ENCODE peak calls at places on chromosomes 3 and 15, in nine cellular contexts. T is thoracic aorta, Q is neural progenitor cell, J is A549, P is cardiac muscle cell, I is psoas muscle, V is ovary, U is H9, H is A673. G is an unnamed sample.

GRCh38 chr3:30203301-30203700 is 403.1 kb upstream of the TGFBR2 start:
- DNase-seq in T (no peak), Q (no peak), J (no peak), P (no peak), I (no peak), V (no peak), U (no peak), H (no peak), G (no peak)

GRCh38 chr3:9062570-9062969 is 99.3 kb upstream of the RAD18 start:
- DNase-seq in T (no peak), Q (no peak), J (no peak), P (no peak), I (no peak), V (no peak), U (no peak), H (no peak), G (no peak)

GRCh38 chr3:73500321-73500720 is 124.4 kb downstream of the PDZRN3 start:
- DNase-seq in T (no peak), Q (peak; percentile 50), J (no peak), P (no peak), I (no peak), V (no peak), U (no peak), H (no peak), G (no peak)

GRCh38 chr3:2098398-2099027 is at the start of gene CNTN4:
- DNase-seq in T (peak; percentile 23), Q (peak; percentile 97), J (peak; percentile 23), P (peak; percentile 6), I (peak; percentile 59), V (no peak), U (peak; percentile 90), H (peak; percentile 89), G (peak; percentile 88)

GRCh38 chr3:174330303-174330702 is 528.8 kb upstream of the NAALADL2 start:
- DNase-seq in T (no peak), Q (no peak), J (no peak), P (peak; percentile 83), I (no peak), V (no peak), U (no peak), H (peak; percentile 54), G (no peak)

GRCh38 chr3:111737712-111738097 is 121.4 kb upstream of the PHLDB2 start:
- DNase-seq in T (peak; percentile 40), Q (no peak), J (peak; percentile 48), P (peak; percentile 99), I (no peak), V (peak; percentile 71), U (no peak), H (no peak), G (no peak)

GRCh38 chr3:122533931-122534334 is 19.2 kb upstream of the KPNA1 start:
- DNase-seq in T (no peak), Q (no peak), J (peak; percentile 58), P (peak; percentile 55), I (no peak), V (no peak), U (no peak), H (no peak), G (no peak)

GRCh38 chr15:49115062-49115461 is 40.3 kb downstream of the COPS2 start:
- DNase-seq in T (no peak), Q (no peak), J (no peak), P (peak; percentile 44), I (no peak), V (no peak), U (no peak), H (no peak), G (no peak)

GRCh38 chr3:124576565-124577493 is 153.4 kb upstream of the UMPS start:
- DNase-seq in T (no peak), Q (no peak), J (no peak), P (no peak), I (no peak), V (no peak), U (no peak), H (no peak), G (peak; percentile 57)

GRCh38 chr15:96347181-96348111 is 16.9 kb downstream of the NR2F2 start:
- DNase-seq in T (no peak), Q (peak; percentile 86), J (no peak), P (peak; percentile 73), I (peak; percentile 46), V (peak; percentile 72), U (peak; percentile 79), H (peak; percentile 90), G (peak; percentile 82)

GRCh38 chr15:89494006-89494405 is 2.4 kb downstream of the RHCG start:
- DNase-seq in T (no peak), Q (no peak), J (no peak), P (no peak), I (no peak), V (no peak), U (no peak), H (no peak), G (no peak)

GRCh38 chr15:53226559-53226958 is 436.4 kb upstream of the ONECUT1 start:
- DNase-seq in T (no peak), Q (no peak), J (no peak), P (no peak), I (no peak), V (no peak), U (no peak), H (no peak), G (no peak)

GRCh38 chr3:101940521-101940992 is 91.2 kb downstream of the NFKBIZ start:
- DNase-seq in T (no peak), Q (peak; percentile 57), J (peak; percentile 24), P (peak; percentile 98), I (peak; percentile 42), V (peak; percentile 10), U (peak; percentile 38), H (peak; percentile 97), G (peak; percentile 83)

GRCh38 chr3:101938262-101938847 is 89.0 kb downstream of the NFKBIZ start:
- DNase-seq in T (no peak), Q (no peak), J (no peak), P (no peak), I (no peak), V (no peak), U (no peak), H (no peak), G (no peak)

GRCh38 chr3:101936419-101937331 is 87.4 kb downstream of the NFKBIZ start:
- DNase-seq in T (no peak), Q (no peak), J (peak; percentile 27), P (peak; percentile 89), I (no peak), V (no peak), U (no peak), H (peak; percentile 81), G (no peak)

GRCh38 chr3:101941253-101942039 is 92.1 kb downstream of the NFKBIZ start:
- DNase-seq in T (no peak), Q (no peak), J (no peak), P (peak; percentile 87), I (no peak), V (no peak), U (no peak), H (peak; percentile 50), G (no peak)

DNA sequence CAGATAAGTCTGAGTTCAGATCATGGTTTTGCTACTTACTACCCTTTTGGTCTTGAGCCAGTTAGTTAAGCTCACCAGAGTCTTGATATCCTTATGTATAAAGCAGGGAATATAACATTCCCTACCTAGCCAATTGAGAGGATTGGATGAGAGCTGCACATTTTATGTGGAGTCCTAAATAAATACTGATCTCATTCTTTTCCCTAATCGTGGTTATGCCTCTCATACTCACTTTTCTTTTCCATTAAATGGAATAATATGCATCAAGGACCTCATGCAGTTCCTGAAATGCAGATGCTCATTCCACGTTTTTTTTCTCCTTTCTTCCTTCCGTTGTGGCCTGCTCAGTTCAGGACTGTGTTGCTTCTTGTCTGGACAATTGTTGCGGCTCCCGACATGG is 90.1 kb downstream of the NFKBIZ start:
- DNase-seq in T (no peak), Q (no peak), J (no peak), P (no peak), I (no peak), V (no peak), U (no peak), H (no peak), G (no peak)
- H3K4me1 ChIP-seq in T (peaks cover 40% of the 10 kb centered on the region), Q (no peaks in the 10 kb centered on the region), J (peaks cover 20% of the 10 kb centered on the region), P (peaks cover 53% of the 10 kb centered on the region), I (no peaks in the 10 kb centered on the region), V (no peaks in the 10 kb centered on the region), U (no peaks in the 10 kb centered on the region), H (peaks cover 69% of the 10 kb centered on the region), G (peaks cover 2% of the 10 kb centered on the region)

GRCh38 chr15:62474021-62474770 is 309.1 kb upstream of the C2CD4B start:
- DNase-seq in T (no peak), Q (no peak), J (no peak), P (no peak), I (no peak), V (no peak), U (no peak), H (no peak), G (no peak)
- H3K9me3 ChIP-seq in T (no peaks in the 10 kb centered on the region), Q (no peaks in the 10 kb centered on the region), J (no peaks in the 10 kb centered on the region), P (no peaks in the 10 kb centered on the region), I (no peaks in the 10 kb centered on the region), V (no peaks in the 10 kb centered on the region), U (no peaks in the 10 kb centered on the region), H (no peaks in the 10 kb centered on the region), G (no peaks in the 10 kb centered on the region)

DNA sequence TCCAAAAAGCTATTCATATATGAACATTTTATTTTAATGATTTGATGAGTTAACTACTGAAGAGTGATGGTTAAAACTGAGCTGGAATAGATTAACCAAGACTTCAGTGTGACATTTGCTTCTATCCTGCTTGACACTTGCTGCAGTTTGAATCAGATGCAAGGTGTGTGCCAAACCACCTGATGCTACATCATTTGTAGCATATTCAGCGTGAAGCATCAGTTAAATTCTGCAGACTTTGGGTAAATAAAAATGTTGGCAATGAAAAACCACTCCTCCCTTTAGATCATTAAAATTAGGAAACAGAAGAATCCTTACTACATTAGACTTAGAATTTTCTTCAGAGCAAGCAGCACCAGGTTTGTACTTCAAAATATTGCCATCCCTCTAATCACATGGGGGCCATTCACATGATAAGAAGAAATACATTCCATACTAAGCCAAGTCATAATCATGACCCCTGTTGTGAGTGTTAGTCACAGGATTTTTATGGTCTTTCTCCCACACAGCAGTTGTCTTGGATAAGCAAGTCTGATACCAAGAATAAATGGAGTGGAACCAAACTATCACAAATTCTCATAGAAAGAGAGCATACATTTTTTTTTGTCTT is 160.7 kb upstream of the TNIK start:
- DNase-seq in T (no peak), Q (no peak), J (no peak), P (peak; percentile 38), I (no peak), V (no peak), U (no peak), H (peak; percentile 93), G (no peak)
- H3K27ac ChIP-seq in T (no peak overlapping the region), Q (no peak overlapping the region), J (no peak overlapping the region), P (no peak overlapping the region), I (no peak overlapping the region), V (no peak overlapping the region), U (no peak overlapping the region), H (peak overlapping the region; percentile 24), G (no peak overlapping the region)

GRCh38 chr15:92627014-92627413 is 28.6 kb downstream of the FAM174B start:
- DNase-seq in T (no peak), Q (no peak), J (no peak), P (no peak), I (no peak), V (no peak), U (no peak), H (no peak), G (no peak)
- H3K4me1 ChIP-seq in T (peaks cover 24% of the 10 kb centered on the region), Q (peaks cover 21% of the 10 kb centered on the region), J (no peaks in the 10 kb centered on the region), P (peaks cover 9% of the 10 kb centered on the region), I (peaks cover 21% of the 10 kb centered on the region), V (no peaks in the 10 kb centered on the region), U (peaks cover 3% of the 10 kb centered on the region), H (no peaks in the 10 kb centered on the region), G (peaks cover 5% of the 10 kb centered on the region)

GRCh38 chr3:31654998-31655397 is 122.3 kb downstream of the STT3B start:
- DNase-seq in T (no peak), Q (no peak), J (no peak), P (no peak), I (no peak), V (no peak), U (no peak), H (no peak), G (no peak)
- H3K9me3 ChIP-seq in T (peaks cover 42% of the 10 kb centered on the region), Q (peaks cover 20% of the 10 kb centered on the region), J (peaks cover 62% of the 10 kb centered on the region), P (no peaks in the 10 kb centered on the region), I (peaks cover 47% of the 10 kb centered on the region), V (no peaks in the 10 kb centered on the region), U (peaks cover 6% of the 10 kb centered on the region), H (peaks cover 56% of the 10 kb centered on the region), G (no peaks in the 10 kb centered on the region)

G was measured in right cardiac atrium.